ENCODE peak calls at places on chromosomes 11 and 22, in eight cellular contexts. A, K, G, Y, B, U, P and X are unnamed samples.

GRCh38 chr11:114291847-114292680 is 4.1 kb upstream of the NNMT start:
- DNase-seq in G (no peak), B (peak), A (peak), P (no peak), Y (no peak), K (no peak), U (no peak), X (no peak)

GRCh38 chr11:115155978-115156377 is 348.2 kb downstream of the CADM1 start:
- DNase-seq in Y (no peak), K (no peak), A (no peak), P (no peak), U (no peak), G (no peak), B (no peak), X (no peak)

GRCh38 chr22:32917577-32918375 is 116.3 kb downstream of the TIMP3 start:
- DNase-seq in U (no peak), A (no peak), G (no peak), Y (no peak), P (no peak), B (no peak), K (no peak), X (no peak)

GRCh38 chr22:50684501-50684900 is 11.9 kb downstream of the SHANK3 start:
- DNase-seq in U (no peak), B (no peak), A (no peak), P (no peak), G (no peak), K (no peak), Y (peak), X (no peak)

GRCh38 chr11:65651589-65652510 is 10.9 kb downstream of the RELA start:
- DNase-seq in A (peak), Y (peak), K (no peak), B (no peak), U (peak), G (peak), P (no peak), X (no peak)

GRCh38 chr11:15577519-15577918 is 462.8 kb downstream of the INSC start:
- DNase-seq in U (no peak), K (no peak), Y (no peak), G (no peak), A (no peak), B (no peak), P (no peak), X (no peak)

GRCh38 chr11:765025-765801 is 12.1 kb downstream of the GATD1 start:
- DNase-seq in A (peak), B (peak), G (no peak), K (no peak), P (peak), Y (peak), U (peak), X (peak)

GRCh38 chr11:128717581-128717980 is 23.7 kb downstream of the FLI1 start:
- DNase-seq in B (no peak), A (no peak), Y (no peak), K (no peak), P (no peak), U (no peak), G (no peak), X (no peak)

GRCh38 chr11:394034-394857 is at the start of gene PKP3:
- DNase-seq in K (no peak), A (peak), Y (peak), G (no peak), U (peak), P (no peak), B (peak), X (no peak)

GRCh38 chr11:33321483-33321882 is 64.3 kb downstream of the HIPK3 start:
- DNase-seq in A (no peak), Y (no peak), K (no peak), G (no peak), U (no peak), B (no peak), P (no peak), X (no peak)

GRCh38 chr11:120172054-120172881 is 34.4 kb upstream of the TRIM29 start:
- DNase-seq in Y (peak), U (peak), K (no peak), B (peak), G (peak), A (peak), P (peak), X (peak)

GRCh38 chr11:116283300-116283699 is 489.5 kb downstream of the BUD13 start:
- DNase-seq in A (no peak), G (no peak), Y (no peak), P (no peak), K (no peak), B (no peak), U (no peak), X (no peak)

GRCh38 chr11:45922425-45923082 is at the start of gene LARGE2:
- DNase-seq in K (no peak), Y (no peak), U (peak), A (peak), G (peak), P (no peak), B (no peak), X (no peak)

GRCh38 chr22:44661659-44662569 is 40.1 kb upstream of the PRR5 start:
- DNase-seq in U (no peak), K (no peak), G (no peak), P (no peak), Y (no peak), A (no peak), B (no peak), X (no peak)

GRCh38 chr11:76617553-76618265 is 52.8 kb downstream of the LRRC32 start:
- DNase-seq in U (no peak), Y (no peak), P (no peak), A (no peak), G (no peak), B (no peak), K (no peak), X (no peak)

GRCh38 chr22:45602824-45603301 is 68.8 kb upstream of the ATXN10 start:
- DNase-seq in B (peak), K (no peak), Y (no peak), U (no peak), G (no peak), P (no peak), A (peak), X (no peak)

GRCh38 chr11:9953994-9954626 is 290.2 kb downstream of the SWAP70 start:
- DNase-seq in Y (no peak), P (no peak), A (peak), U (no peak), K (no peak), B (peak), G (no peak), X (no peak)

GRCh38 chr22:42889290-42889689 is 32.2 kb upstream of the ARFGAP3 start:
- DNase-seq in G (no peak), A (no peak), K (peak), Y (no peak), U (no peak), B (no peak), P (no peak), X (no peak)

GRCh38 chr22:46087816-46088277 is 62.5 kb upstream of the PPARA start:
- DNase-seq in P (no peak), G (no peak), U (peak), K (no peak), A (peak), Y (peak), B (peak), X (no peak)

GRCh38 chr11:29129850-29130249 is 887.0 kb downstream of the KCNA4 start:
- DNase-seq in P (no peak), A (peak), Y (no peak), B (peak), G (no peak), U (no peak), K (no peak), X (no peak)

GRCh38 chr11:65429724-65430405 is 7.3 kb downstream of the NEAT1 start:
- DNase-seq in B (peak), Y (peak), K (no peak), A (peak), P (peak), U (peak), G (no peak), X (no peak)

GRCh38 chr11:127454856-127455255 is 454.3 kb upstream of the KIRREL3 start:
- DNase-seq in U (no peak), B (no peak), K (no peak), G (no peak), Y (no peak), A (peak), P (no peak), X (no peak)

GRCh38 chr11:65286686-65287085 is 24.9 kb downstream of the POLA2 start:
- DNase-seq in K (no peak), B (no peak), U (no peak), P (no peak), G (no peak), Y (no peak), A (no peak), X (no peak)

GRCh38 chr22:23775779-23776375 is 3.2 kb downstream of the MMP11 start:
- DNase-seq in B (peak), K (no peak), P (no peak), Y (no peak), G (no peak), U (no peak), A (no peak), X (no peak)
- TF ChIP-seq CTCF in B (no peak), K (no peak), P (no peak), Y (no peak), G (no peak), U (no peak), A (no peak), X (no peak)

DNA sequence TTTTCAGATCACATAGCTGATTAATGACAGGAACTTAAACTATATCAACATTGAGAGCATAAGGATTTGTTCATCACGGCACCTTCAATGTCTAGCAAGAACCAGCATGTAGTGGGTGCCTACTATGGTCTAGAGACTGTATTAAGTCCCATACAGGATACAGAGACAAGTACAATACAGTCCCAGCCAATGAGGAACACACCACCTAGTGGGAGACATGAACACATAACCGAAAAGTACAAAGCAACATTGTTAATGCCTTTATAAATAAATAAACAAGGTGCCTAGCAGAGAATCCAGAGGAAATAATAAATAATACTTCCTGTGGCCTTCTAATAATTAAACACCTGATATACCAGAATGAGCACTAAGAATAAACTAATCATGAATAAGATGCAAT is 87.7 kb upstream of the OPCML start:
- DNase-seq in A (no peak), K (no peak), Y (no peak), G (no peak), B (no peak), P (no peak), U (no peak), X (no peak)
- TF ChIP-seq CTCF in A (peak), K (peak), Y (peak), G (no peak), B (no peak), P (no peak), U (no peak), X (peak)

GRCh38 chr11:130426223-130427048 is 2.0 kb downstream of the ADAMTS8 start:
- DNase-seq in G (no peak), U (no peak), Y (no peak), K (no peak), A (no peak), P (no peak), B (no peak), X (no peak)

GRCh38 chr11:130428271-130428670 is at the start of gene ADAMTS8:
- DNase-seq in Y (no peak), P (no peak), A (no peak), G (no peak), U (no peak), K (no peak), B (no peak), X (peak)

GRCh38 chr11:130425156-130425555 is 3.3 kb downstream of the ADAMTS8 start:
- DNase-seq in U (no peak), A (no peak), G (no peak), Y (no peak), B (no peak), K (no peak), P (no peak), X (no peak)

GRCh38 chr11:130427581-130428211 is 713 bp downstream of the ADAMTS8 start:
- DNase-seq in U (peak), A (no peak), Y (no peak), K (no peak), B (no peak), G (no peak), P (no peak), X (peak)

DNA sequence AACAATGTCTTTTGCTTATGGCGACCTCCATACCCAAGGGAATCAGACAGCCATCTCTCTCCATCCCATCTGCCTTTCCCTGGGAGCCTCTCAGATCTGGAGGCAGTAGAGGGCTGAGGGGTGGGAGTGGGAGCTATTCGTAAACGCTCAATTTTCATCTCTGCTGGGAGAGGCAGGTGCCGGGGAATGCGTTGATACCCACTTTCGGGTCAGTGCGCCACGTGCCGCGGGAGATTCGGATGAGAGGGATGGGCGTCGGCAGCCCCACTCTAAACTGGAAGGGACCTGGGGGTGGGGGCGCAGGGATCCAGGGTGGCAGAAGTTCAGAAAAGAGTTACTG is 1.4 kb downstream of the ADAMTS8 start:
- DNase-seq in K (no peak), A (no peak), Y (no peak), U (no peak), P (no peak), B (no peak), G (no peak), X (no peak)
- TF ChIP-seq CTCF in K (no peak), A (no peak), Y (no peak), U (no peak), P (no peak), B (no peak), G (no peak), X (no peak)

GRCh38 chr11:117591316-117592039 is 205.5 kb downstream of the DSCAML1 start:
- DNase-seq in B (no peak), Y (peak), U (no peak), P (no peak), K (no peak), A (no peak), G (no peak), X (no peak)
- TF ChIP-seq CTCF in B (no peak), Y (no peak), U (no peak), P (no peak), K (no peak), A (no peak), G (no peak), X (no peak)